ENCODE peak calls at places on chromosome 19, in eight cellular contexts. One of them, this sample, is unnamed.
A peak's percentile ranks its signal among the peaks of the same experiment; 100 is the strongest.

GRCh38 chr19:42563352-42564210 is 31.1 kb downstream of the CEACAM8 start:
- DNase-seq in fibroblast of lung: peak; percentile 36
- DNase-seq in MCF 10A: peak; percentile 60
- DNase-seq in RWPE2: no peak
- DNase-seq in AG04450: no peak
- DNase-seq in pancreas: no peak
- DNase-seq in PC-9: no peak
- DNase-seq in GM06990: no peak
- DNase-seq in this sample: peak; percentile 71

GRCh38 chr19:35851213-35852028 is 883 bp downstream of the NPHS1 start:
- DNase-seq in fibroblast of lung: no peak
- DNase-seq in MCF 10A: no peak
- DNase-seq in RWPE2: no peak
- DNase-seq in AG04450: no peak
- DNase-seq in pancreas: peak; percentile 77
- DNase-seq in PC-9: no peak
- DNase-seq in GM06990: no peak
- DNase-seq in this sample: no peak

GRCh38 chr19:33552191-33552927 is 30.8 kb upstream of the PEPD start:
- DNase-seq in fibroblast of lung: no peak
- DNase-seq in MCF 10A: no peak
- DNase-seq in RWPE2: no peak
- DNase-seq in AG04450: no peak
- DNase-seq in pancreas: no peak
- DNase-seq in PC-9: no peak
- DNase-seq in GM06990: no peak
- DNase-seq in this sample: no peak

GRCh38 chr19:55075366-55075998 is at the start of gene EPS8L1:
- DNase-seq in fibroblast of lung: no peak
- DNase-seq in MCF 10A: peak; percentile 62
- DNase-seq in RWPE2: no peak
- DNase-seq in AG04450: no peak
- DNase-seq in pancreas: peak; percentile 79
- DNase-seq in PC-9: peak; percentile 92
- DNase-seq in GM06990: no peak
- DNase-seq in this sample: no peak

GRCh38 chr19:4554717-4555116 is 4.8 kb downstream of the SEMA6B start:
- DNase-seq in fibroblast of lung: no peak
- DNase-seq in MCF 10A: no peak
- DNase-seq in RWPE2: no peak
- DNase-seq in AG04450: no peak
- DNase-seq in pancreas: no peak
- DNase-seq in PC-9: no peak
- DNase-seq in GM06990: no peak
- DNase-seq in this sample: no peak

GRCh38 chr19:11323601-11324078 is 15.8 kb downstream of the RAB3D start:
- DNase-seq in fibroblast of lung: no peak
- DNase-seq in MCF 10A: peak; percentile 49
- DNase-seq in RWPE2: no peak
- DNase-seq in AG04450: no peak
- DNase-seq in pancreas: no peak
- DNase-seq in PC-9: peak; percentile 46
- DNase-seq in GM06990: no peak
- DNase-seq in this sample: no peak

GRCh38 chr19:11033763-11034162 is 55.5 kb upstream of the LDLR start:
- DNase-seq in fibroblast of lung: no peak
- DNase-seq in MCF 10A: no peak
- DNase-seq in RWPE2: no peak
- DNase-seq in AG04450: no peak
- DNase-seq in pancreas: no peak
- DNase-seq in PC-9: no peak
- DNase-seq in GM06990: no peak
- DNase-seq in this sample: no peak

GRCh38 chr19:1455336-1456120 is 5.6 kb downstream of the APC2 start:
- DNase-seq in fibroblast of lung: peak; percentile 55
- DNase-seq in MCF 10A: peak; percentile 94
- DNase-seq in RWPE2: no peak
- DNase-seq in AG04450: no peak
- DNase-seq in pancreas: peak; percentile 74
- DNase-seq in PC-9: peak; percentile 91
- DNase-seq in GM06990: peak; percentile 79
- DNase-seq in this sample: peak; percentile 89

GRCh38 chr19:46471116-46471733 is at the start of gene PNMA8A:
- DNase-seq in fibroblast of lung: peak; percentile 63
- DNase-seq in MCF 10A: peak; percentile 28
- DNase-seq in RWPE2: no peak
- DNase-seq in AG04450: no peak
- DNase-seq in pancreas: peak; percentile 84
- DNase-seq in PC-9: no peak
- DNase-seq in GM06990: no peak
- DNase-seq in this sample: no peak

GRCh38 chr19:4217429-4218264 is 11.7 kb upstream of the EBI3 start:
- DNase-seq in fibroblast of lung: no peak
- DNase-seq in MCF 10A: no peak
- DNase-seq in RWPE2: no peak
- DNase-seq in AG04450: no peak
- DNase-seq in pancreas: no peak
- DNase-seq in PC-9: no peak
- DNase-seq in GM06990: no peak
- DNase-seq in this sample: no peak

GRCh38 chr19:46426035-46426505 is 2.7 kb downstream of the PNMA8C start:
- DNase-seq in fibroblast of lung: peak; percentile 47
- DNase-seq in MCF 10A: peak; percentile 24
- DNase-seq in RWPE2: no peak
- DNase-seq in AG04450: no peak
- DNase-seq in pancreas: no peak
- DNase-seq in PC-9: no peak
- DNase-seq in GM06990: no peak
- DNase-seq in this sample: no peak

GRCh38 chr19:30878456-30878855 is 470.8 kb downstream of the TSHZ3 start:
- DNase-seq in fibroblast of lung: no peak
- DNase-seq in MCF 10A: no peak
- DNase-seq in RWPE2: no peak
- DNase-seq in AG04450: no peak
- DNase-seq in pancreas: no peak
- DNase-seq in PC-9: no peak
- DNase-seq in GM06990: no peak
- DNase-seq in this sample: no peak

GRCh38 chr19:38932425-38933179 is 1.9 kb downstream of the MRPS12 start:
- DNase-seq in fibroblast of lung: peak; percentile 50
- DNase-seq in MCF 10A: peak; percentile 30
- DNase-seq in RWPE2: no peak
- DNase-seq in AG04450: no peak
- DNase-seq in pancreas: peak; percentile 48
- DNase-seq in PC-9: no peak
- DNase-seq in GM06990: no peak
- DNase-seq in this sample: peak; percentile 52

GRCh38 chr19:18774107-18774506 is 17.0 kb downstream of the COMP start:
- DNase-seq in fibroblast of lung: no peak
- DNase-seq in MCF 10A: no peak
- DNase-seq in RWPE2: no peak
- DNase-seq in AG04450: no peak
- DNase-seq in pancreas: no peak
- DNase-seq in PC-9: no peak
- DNase-seq in GM06990: no peak
- DNase-seq in this sample: no peak

GRCh38 chr19:46487178-46487801 is 8.4 kb downstream of the PNMA8B start:
- DNase-seq in fibroblast of lung: no peak
- DNase-seq in MCF 10A: no peak
- DNase-seq in RWPE2: no peak
- DNase-seq in AG04450: no peak
- DNase-seq in pancreas: no peak
- DNase-seq in PC-9: no peak
- DNase-seq in GM06990: no peak
- DNase-seq in this sample: no peak

GRCh38 chr19:50465986-50466771 is 10.1 kb upstream of the EMC10 start:
- DNase-seq in fibroblast of lung: no peak
- DNase-seq in MCF 10A: no peak
- DNase-seq in RWPE2: no peak
- DNase-seq in AG04450: no peak
- DNase-seq in pancreas: no peak
- DNase-seq in PC-9: no peak
- DNase-seq in GM06990: no peak
- DNase-seq in this sample: no peak

GRCh38 chr19:2483084-2483483 is 7.2 kb downstream of the GADD45B start:
- DNase-seq in fibroblast of lung: no peak
- DNase-seq in MCF 10A: no peak
- DNase-seq in RWPE2: no peak
- DNase-seq in AG04450: no peak
- DNase-seq in pancreas: no peak
- DNase-seq in PC-9: no peak
- DNase-seq in GM06990: no peak
- DNase-seq in this sample: no peak
- TF ChIP-seq CTCF in fibroblast of lung: no peak
- TF ChIP-seq CTCF in MCF 10A: no peak
- TF ChIP-seq CTCF in RWPE2: no peak
- TF ChIP-seq CTCF in AG04450: no peak
- TF ChIP-seq CTCF in pancreas: no peak
- TF ChIP-seq CTCF in PC-9: no peak
- TF ChIP-seq CTCF in GM06990: no peak
- TF ChIP-seq CTCF in this sample: no peak

DNA sequence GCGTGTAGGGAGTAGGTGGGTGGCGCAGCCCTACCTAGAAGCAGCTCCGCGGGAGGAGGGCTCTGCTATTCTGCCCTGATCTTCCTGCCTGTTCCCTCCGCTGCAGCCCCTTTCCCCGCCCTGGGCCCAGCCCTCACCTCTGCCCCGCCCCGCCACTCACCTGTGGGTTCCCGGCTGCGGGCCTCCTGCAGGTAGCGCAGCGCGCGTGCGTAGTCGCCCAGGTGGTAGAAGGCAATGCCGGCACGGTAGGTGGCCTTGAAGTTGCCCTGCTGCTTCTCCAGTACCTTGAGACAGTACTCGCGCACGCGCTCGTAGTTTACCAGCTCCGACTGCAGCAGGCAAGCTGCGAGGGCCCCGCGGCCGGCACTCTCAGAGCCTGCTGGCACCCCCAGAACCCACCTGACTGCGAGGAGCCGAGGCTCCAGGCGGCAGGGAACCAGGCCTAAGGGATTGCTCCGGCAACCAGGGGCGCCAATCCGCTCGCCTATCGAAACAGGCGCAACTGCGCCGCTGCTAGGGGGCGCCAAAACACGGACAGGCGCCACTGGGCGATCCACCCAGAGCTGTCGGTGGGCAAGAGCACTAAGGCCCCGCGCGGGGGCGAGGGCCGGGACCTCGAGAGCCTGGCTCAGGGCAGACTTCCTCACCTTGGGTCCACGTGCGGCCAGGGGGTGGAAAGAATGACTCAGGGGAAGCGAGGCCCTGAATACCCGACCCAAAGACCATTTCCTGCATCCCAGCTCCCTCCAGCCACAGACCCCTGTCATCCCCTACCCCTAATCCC is 965 bp downstream of the TTC9B start:
- DNase-seq in fibroblast of lung: no peak
- DNase-seq in MCF 10A: no peak
- DNase-seq in RWPE2: no peak
- DNase-seq in AG04450: no peak
- DNase-seq in pancreas: peak; percentile 78
- DNase-seq in PC-9: peak; percentile 79
- DNase-seq in GM06990: no peak
- DNase-seq in this sample: no peak
- TF ChIP-seq CTCF in fibroblast of lung: peak; percentile 8
- TF ChIP-seq CTCF in MCF 10A: peak; percentile 26
- TF ChIP-seq CTCF in RWPE2: peak; percentile 54
- TF ChIP-seq CTCF in AG04450: peak; percentile 13
- TF ChIP-seq CTCF in pancreas: no peak
- TF ChIP-seq CTCF in PC-9: peak; percentile 80
- TF ChIP-seq CTCF in GM06990: peak; percentile 25
- TF ChIP-seq CTCF in this sample: peak; percentile 56

GRCh38 chr19:14114439-14114838 is 3.1 kb downstream of the PRKACA start:
- DNase-seq in fibroblast of lung: no peak
- DNase-seq in MCF 10A: no peak
- DNase-seq in RWPE2: no peak
- DNase-seq in AG04450: no peak
- DNase-seq in pancreas: no peak
- DNase-seq in PC-9: no peak
- DNase-seq in GM06990: no peak
- DNase-seq in this sample: no peak
- TF ChIP-seq CTCF in fibroblast of lung: no peak
- TF ChIP-seq CTCF in MCF 10A: no peak
- TF ChIP-seq CTCF in RWPE2: no peak
- TF ChIP-seq CTCF in AG04450: no peak
- TF ChIP-seq CTCF in pancreas: no peak
- TF ChIP-seq CTCF in PC-9: no peak
- TF ChIP-seq CTCF in GM06990: no peak
- TF ChIP-seq CTCF in this sample: no peak

GRCh38 chr19:37932985-37933953 is 26.3 kb downstream of the SIPA1L3 start:
- DNase-seq in fibroblast of lung: peak; percentile 25
- DNase-seq in MCF 10A: peak; percentile 77
- DNase-seq in RWPE2: peak; percentile 76
- DNase-seq in AG04450: peak; percentile 6
- DNase-seq in pancreas: peak; percentile 39
- DNase-seq in PC-9: peak; percentile 75
- DNase-seq in GM06990: no peak
- DNase-seq in this sample: no peak

GRCh38 chr19:37929512-37929911 is 22.5 kb downstream of the SIPA1L3 start:
- DNase-seq in fibroblast of lung: no peak
- DNase-seq in MCF 10A: no peak
- DNase-seq in RWPE2: no peak
- DNase-seq in AG04450: no peak
- DNase-seq in pancreas: no peak
- DNase-seq in PC-9: no peak
- DNase-seq in GM06990: no peak
- DNase-seq in this sample: no peak

GRCh38 chr19:37931941-37932655 is 25.1 kb downstream of the SIPA1L3 start:
- DNase-seq in fibroblast of lung: peak; percentile 66
- DNase-seq in MCF 10A: peak; percentile 96
- DNase-seq in RWPE2: peak; percentile 84
- DNase-seq in AG04450: peak; percentile 38
- DNase-seq in pancreas: peak; percentile 87
- DNase-seq in PC-9: peak; percentile 95
- DNase-seq in GM06990: peak; percentile 71
- DNase-seq in this sample: no peak

GRCh38 chr19:37928527-37929286 is 21.7 kb downstream of the SIPA1L3 start:
- DNase-seq in fibroblast of lung: no peak
- DNase-seq in MCF 10A: no peak
- DNase-seq in RWPE2: no peak
- DNase-seq in AG04450: no peak
- DNase-seq in pancreas: no peak
- DNase-seq in PC-9: no peak
- DNase-seq in GM06990: peak; percentile 73
- DNase-seq in this sample: peak; percentile 75

GRCh38 chr19:37930416-37930815 is 23.4 kb downstream of the SIPA1L3 start:
- DNase-seq in fibroblast of lung: no peak
- DNase-seq in MCF 10A: peak; percentile 36
- DNase-seq in RWPE2: no peak
- DNase-seq in AG04450: no peak
- DNase-seq in pancreas: peak; percentile 34
- DNase-seq in PC-9: no peak
- DNase-seq in GM06990: no peak
- DNase-seq in this sample: no peak
- TF ChIP-seq CTCF in fibroblast of lung: no peak
- TF ChIP-seq CTCF in MCF 10A: no peak
- TF ChIP-seq CTCF in RWPE2: no peak
- TF ChIP-seq CTCF in AG04450: no peak
- TF ChIP-seq CTCF in pancreas: no peak
- TF ChIP-seq CTCF in PC-9: no peak
- TF ChIP-seq CTCF in GM06990: no peak
- TF ChIP-seq CTCF in this sample: no peak

GRCh38 chr19:48378194-48378570 is 13.2 kb downstream of the KDELR1 start:
- DNase-seq in fibroblast of lung: no peak
- DNase-seq in MCF 10A: no peak
- DNase-seq in RWPE2: no peak
- DNase-seq in AG04450: no peak
- DNase-seq in pancreas: no peak
- DNase-seq in PC-9: no peak
- DNase-seq in GM06990: no peak
- DNase-seq in this sample: no peak
- TF ChIP-seq CTCF in fibroblast of lung: no peak
- TF ChIP-seq CTCF in MCF 10A: no peak
- TF ChIP-seq CTCF in RWPE2: no peak
- TF ChIP-seq CTCF in AG04450: no peak
- TF ChIP-seq CTCF in pancreas: no peak
- TF ChIP-seq CTCF in PC-9: no peak
- TF ChIP-seq CTCF in GM06990: no peak
- TF ChIP-seq CTCF in this sample: no peak